ENCODE peak calls at places on chromosomes 13 and 19, in six cellular contexts. S, Q, M, O, E and H are unnamed samples.

GRCh38 chr13:106183410-106184128 is 351.9 kb downstream of the EFNB2 start:
- DNase-seq in S (no peak), Q (no peak), M (no peak), O (no peak), E (no peak), H (no peak)

GRCh38 chr13:105338044-105338443 is 1197.4 kb downstream of the EFNB2 start:
- DNase-seq in S (no peak), Q (no peak), M (no peak), O (no peak), E (no peak), H (no peak)

GRCh38 chr19:6103217-6103644 is 7.1 kb downstream of the RFX2 start:
- DNase-seq in S (no peak), Q (no peak), M (no peak), O (no peak), E (no peak), H (no peak)

GRCh38 chr13:29569253-29570057 is 26.0 kb downstream of the SLC7A1 start:
- DNase-seq in S (no peak), Q (no peak), M (peak), O (no peak), E (no peak), H (no peak)

GRCh38 chr13:113110048-113110851 is 4.7 kb downstream of the F7 start:
- DNase-seq in S (no peak), Q (no peak), M (no peak), O (no peak), E (no peak), H (no peak)

GRCh38 chr13:27405521-27406134 is 18.8 kb upstream of the GTF3A start:
- DNase-seq in S (no peak), Q (no peak), M (no peak), O (no peak), E (no peak), H (no peak)

GRCh38 chr13:99959127-99959529 is 12.4 kb downstream of the ZIC5 start:
- DNase-seq in S (no peak), Q (no peak), M (no peak), O (no peak), E (no peak), H (no peak)

GRCh38 chr13:51844862-51845573 is at the start of gene TMEM272:
- DNase-seq in S (no peak), Q (peak), M (peak), O (peak), E (peak), H (peak)

GRCh38 chr19:47377801-47378200 is 28.7 kb downstream of the DHX34 start:
- DNase-seq in S (no peak), Q (no peak), M (no peak), O (no peak), E (no peak), H (no peak)

DNA sequence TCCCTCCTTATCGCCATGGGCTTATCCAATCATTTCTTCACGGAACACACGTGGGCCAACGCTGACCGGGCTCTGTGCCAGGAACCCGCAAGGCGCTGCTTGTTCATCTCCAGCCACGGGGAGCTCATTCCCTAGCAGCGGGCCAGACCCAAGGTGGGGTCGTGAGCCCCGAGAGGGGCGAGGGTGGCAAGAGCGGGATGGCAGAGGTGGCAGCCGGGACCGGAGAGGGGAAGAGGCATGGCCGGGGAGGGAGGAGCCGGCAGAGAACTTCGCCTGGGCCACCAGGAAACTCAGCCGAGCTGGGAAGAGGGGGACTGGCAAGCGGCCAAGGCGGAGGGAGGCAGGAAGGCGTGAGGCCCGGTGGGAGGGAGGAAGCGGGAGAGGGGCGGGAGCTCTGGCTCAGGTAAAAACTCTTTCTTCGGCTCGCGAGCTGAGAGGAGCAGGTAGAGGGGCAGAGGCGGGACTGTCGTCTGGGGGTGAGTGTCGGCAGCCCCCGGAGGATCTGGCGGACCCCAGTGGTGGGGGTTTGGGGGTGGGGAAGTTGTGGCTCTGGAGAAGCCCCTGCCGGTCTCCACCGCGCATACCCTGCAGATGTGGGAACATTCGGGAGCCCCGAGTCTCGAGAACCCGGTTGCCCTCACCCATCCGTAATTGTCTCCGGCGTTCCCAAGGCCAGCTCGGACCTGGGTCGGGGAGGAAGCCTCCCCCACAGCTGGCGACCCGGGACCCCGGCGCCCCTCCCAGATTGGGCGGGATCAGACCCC is at the start of gene B3GNT3:
- DNase-seq in S (no peak), Q (peak), M (peak), O (no peak), E (peak), H (no peak)
- TF ChIP-seq POLR2A in S (no peak), Q (no peak), M (no peak), O (no peak), E (no peak), H (no peak)

GRCh38 chr19:12871681-12872080 is 9.6 kb downstream of the DNASE2 start:
- DNase-seq in S (no peak), Q (no peak), M (no peak), O (no peak), E (no peak), H (no peak)

GRCh38 chr19:12867120-12868099 is 13.8 kb downstream of the DNASE2 start:
- DNase-seq in S (peak), Q (peak), M (no peak), O (peak), E (peak), H (peak)

GRCh38 chr19:12866416-12867119 is 14.7 kb downstream of the DNASE2 start:
- DNase-seq in S (no peak), Q (peak), M (no peak), O (no peak), E (peak), H (no peak)

GRCh38 chr19:12865746-12866415 is 15.4 kb downstream of the DNASE2 start:
- DNase-seq in S (no peak), Q (no peak), M (no peak), O (no peak), E (peak), H (no peak)

DNA sequence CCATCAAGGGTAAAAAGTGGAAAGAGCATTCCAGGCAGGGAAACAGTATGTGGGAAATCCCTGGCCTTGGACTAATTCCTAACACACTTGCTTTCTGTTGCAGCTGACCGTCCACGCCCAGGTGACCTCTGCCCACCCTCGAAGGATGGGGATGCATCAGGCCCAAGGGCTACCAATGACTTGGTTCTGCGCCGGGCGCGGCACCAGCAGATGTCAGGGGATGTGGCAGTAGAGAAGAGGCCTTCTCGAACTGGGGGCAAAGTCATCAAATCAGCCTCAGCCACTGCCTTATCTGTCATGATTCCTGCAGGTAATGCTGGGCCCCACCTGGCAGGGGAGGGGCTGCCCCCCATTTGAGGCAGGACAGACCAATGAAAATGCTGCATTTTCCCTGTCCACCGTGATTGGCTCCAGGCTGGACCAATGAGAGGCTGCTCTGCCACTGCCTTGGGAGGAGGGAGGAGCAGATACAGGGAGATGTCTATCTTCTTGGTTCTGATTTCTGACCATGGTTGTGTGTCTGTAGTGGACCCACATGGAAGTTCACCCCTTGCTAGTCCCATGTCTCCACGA is 12.6 kb downstream of the DNASE2 start:
- DNase-seq in S (no peak), Q (peak), M (no peak), O (peak), E (peak), H (no peak)
- TF ChIP-seq TAF1 in S (no peak), Q (no peak), M (no peak), O (no peak), E (no peak), H (no peak)

DNA sequence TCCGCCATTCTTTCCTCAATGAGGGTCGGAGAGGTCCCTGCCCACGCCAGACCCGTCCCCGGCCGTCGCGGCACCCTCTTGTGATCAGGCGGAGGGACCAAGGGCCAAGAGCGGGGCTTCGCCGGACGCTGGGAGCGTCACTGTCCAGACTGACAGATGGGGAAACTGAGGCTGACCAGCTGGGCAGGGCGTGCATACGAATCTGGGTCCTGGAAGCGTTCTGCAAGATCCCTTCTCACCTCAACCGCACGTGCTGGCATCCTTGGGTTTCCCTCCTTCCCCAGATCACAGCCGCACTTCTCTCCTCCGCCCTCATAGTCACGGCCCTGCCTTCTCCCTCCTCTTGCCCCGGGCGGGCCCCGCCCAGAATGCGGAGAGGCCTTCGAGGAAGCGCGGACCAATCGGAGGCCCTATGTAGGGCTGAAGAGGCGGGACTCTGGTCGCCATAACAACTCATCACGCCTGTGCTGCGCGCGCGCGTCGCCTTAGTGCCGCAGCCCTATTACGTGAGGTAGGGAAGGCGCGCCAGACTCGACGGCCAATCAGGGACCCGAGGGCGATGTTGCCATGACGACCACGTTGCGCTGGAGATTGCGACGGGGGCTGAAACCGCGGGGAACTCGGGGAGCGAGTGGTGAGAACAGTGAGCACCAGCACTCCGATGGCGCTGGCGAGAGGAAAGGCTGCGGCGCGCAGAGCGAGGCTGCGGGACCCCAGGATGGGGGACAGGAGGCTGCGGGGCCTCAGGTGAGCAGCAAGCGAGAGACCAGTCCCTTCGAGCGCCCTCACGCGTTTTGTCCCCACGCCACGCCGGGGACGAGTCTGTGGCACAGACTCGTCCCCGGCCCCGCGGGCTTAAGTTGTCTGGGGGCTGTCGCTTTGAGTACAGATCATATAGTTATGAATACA is 5.7 kb downstream of the RNF225 start:
- DNase-seq in S (peak), Q (peak), M (peak), O (peak), E (peak), H (peak)
- TF ChIP-seq POLR2A in S (peak), Q (peak), M (peak), O (peak), E (no peak), H (peak)

GRCh38 chr13:24127116-24127631 is 33.3 kb upstream of the SPATA13 start:
- DNase-seq in S (peak), Q (no peak), M (no peak), O (no peak), E (no peak), H (no peak)
- TF ChIP-seq TAF1 in S (no peak), Q (no peak), M (no peak), O (no peak), E (no peak), H (no peak)